ENCODE peak calls at places on chromosomes 1 and 21, in four cellular contexts. X, R, J and K are unnamed samples.

GRCh38 chr1:247360991-247361721 is 29.5 kb upstream of the ZNF496 start:
- DNase-seq in J (no peak), X (no peak), R (no peak), K (no peak)

GRCh38 chr1:41623736-41624135 is 139.3 kb upstream of the EDN2 start:
- DNase-seq in X (no peak), J (no peak), R (peak), K (no peak)

GRCh38 chr1:214392246-214392645 is 111.3 kb downstream of the SMYD2 start:
- DNase-seq in R (no peak), J (no peak), X (no peak), K (no peak)

GRCh38 chr1:27598902-27599528 is 4.9 kb downstream of the AHDC1 start:
- DNase-seq in J (no peak), X (peak), R (no peak), K (no peak)

GRCh38 chr1:184299076-184299790 is 87.6 kb upstream of the C1orf21 start:
- DNase-seq in X (no peak), J (no peak), R (no peak), K (no peak)

GRCh38 chr1:204377800-204378608 is 18.3 kb upstream of the PLEKHA6 start:
- DNase-seq in X (peak), R (peak), J (peak), K (no peak)

GRCh38 chr1:230614121-230614520 is 28.2 kb upstream of the COG2 start:
- DNase-seq in R (no peak), J (no peak), X (no peak), K (no peak)

GRCh38 chr21:46295177-46295711 is 9.1 kb downstream of the YBEY start:
- DNase-seq in X (peak), J (peak), R (peak), K (no peak)

GRCh38 chr1:184792450-184792969 is 37.9 kb upstream of the EDEM3 start:
- DNase-seq in J (peak), R (no peak), X (no peak), K (peak)

GRCh38 chr1:165633624-165634023 is 2.6 kb downstream of the MGST3 start:
- DNase-seq in J (no peak), X (no peak), R (no peak), K (no peak)

GRCh38 chr21:35864039-35864438 is 196.3 kb downstream of the SETD4 start:
- DNase-seq in J (no peak), R (no peak), X (no peak), K (no peak)

GRCh38 chr1:116268211-116268610 is 104.8 kb upstream of the ATP1A1 start:
- DNase-seq in R (no peak), J (no peak), X (no peak), K (no peak)

GRCh38 chr1:24082372-24082771 is 29.6 kb downstream of the MYOM3 start:
- DNase-seq in X (no peak), J (no peak), R (no peak), K (no peak)

GRCh38 chr1:236091933-236092318 is 27.0 kb upstream of the NID1 start:
- DNase-seq in J (no peak), R (no peak), X (no peak), K (no peak)

GRCh38 chr1:212291505-212292134 is 6.4 kb downstream of the PPP2R5A start:
- DNase-seq in J (peak), R (no peak), X (peak), K (peak)

GRCh38 chr21:45938811-45939520 is 42.6 kb upstream of the COL6A1 start:
- DNase-seq in J (no peak), X (no peak), R (no peak), K (no peak)

GRCh38 chr1:19866758-19867157 is 15.4 kb upstream of the OTUD3 start:
- DNase-seq in J (no peak), X (no peak), R (no peak), K (no peak)

GRCh38 chr21:36699026-36699545 is at the start of gene SIM2:
- DNase-seq in R (no peak), J (no peak), X (peak), K (peak)

GRCh38 chr1:245337829-245338484 is 183.2 kb downstream of the KIF26B start:
- DNase-seq in R (no peak), J (no peak), X (peak), K (no peak)

GRCh38 chr1:199646761-199647160 is 380.7 kb upstream of the NR5A2 start:
- DNase-seq in R (no peak), J (peak), X (no peak), K (no peak)

GRCh38 chr1:109906160-109906838 is 4.3 kb upstream of the CSF1 start:
- DNase-seq in J (no peak), R (no peak), X (no peak), K (no peak)

GRCh38 chr1:58545591-58546519 is 671 bp downstream of the OMA1 start:
- DNase-seq in J (peak), R (peak), X (no peak), K (no peak)
- TF ChIP-seq FOSL1 in J (no peak), R (no peak), X (peak), K (no peak)

GRCh38 chr1:78377356-78377928 is 113.3 kb upstream of the PTGFR start:
- DNase-seq in R (no peak), X (no peak), J (no peak), K (no peak)
- TF ChIP-seq ATF3 in R (no peak), X (no peak), J (no peak), K (no peak)

GRCh38 chr1:46368781-46369180 is 25.3 kb upstream of the FAAH start:
- DNase-seq in X (no peak), J (no peak), R (no peak), K (no peak)

GRCh38 chr1:46372440-46372839 is 21.7 kb upstream of the FAAH start:
- DNase-seq in J (no peak), X (no peak), R (no peak), K (no peak)

GRCh38 chr1:46367072-46367471 is 26.5 kb downstream of the NSUN4 start:
- DNase-seq in J (no peak), R (no peak), X (no peak), K (no peak)

GRCh38 chr1:46369542-46370213 is 24.4 kb upstream of the FAAH start:
- DNase-seq in J (no peak), X (peak), R (no peak), K (no peak)

GRCh38 chr1:46370214-46370633 is 23.9 kb upstream of the FAAH start:
- DNase-seq in R (no peak), X (peak), J (no peak), K (no peak)
- TF ChIP-seq FOSL1 in R (no peak), X (peak), J (no peak), K (no peak)

DNA sequence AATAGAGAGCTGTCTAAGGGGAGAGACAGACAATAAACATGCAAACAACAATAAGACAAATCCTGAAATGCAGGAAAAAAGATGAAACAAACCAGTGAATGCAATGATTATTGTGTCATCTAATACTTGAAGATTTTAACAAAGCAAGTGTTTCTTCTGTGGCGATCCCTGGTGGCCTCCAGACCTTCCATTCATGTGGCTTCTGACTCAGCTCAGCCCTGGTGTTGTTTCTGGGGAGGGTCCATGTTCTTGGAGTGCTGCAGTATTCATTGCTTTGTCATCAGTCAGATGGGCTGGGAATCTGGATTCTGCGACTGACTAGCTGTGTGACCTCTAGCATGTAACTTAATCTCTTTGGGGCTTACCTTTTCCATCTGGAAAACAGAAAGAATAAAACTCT is 1.5 kb upstream of the C2CD4D start:
- DNase-seq in R (no peak), J (peak), X (no peak), K (peak)
- TF ChIP-seq ATF3 in R (no peak), J (no peak), X (peak), K (no peak)

GRCh38 chr1:208203127-208203847 is 40.9 kb downstream of the PLXNA2 start:
- DNase-seq in J (peak), X (no peak), R (no peak), K (no peak)
- TF ChIP-seq FOSL1 in J (no peak), X (no peak), R (no peak), K (no peak)

GRCh38 chr21:32304998-32305397 is 6.3 kb downstream of the MRAP start:
- DNase-seq in X (no peak), J (no peak), R (peak), K (no peak)

GRCh38 chr21:32306021-32306780 is 7.5 kb downstream of the MRAP start:
- DNase-seq in X (peak), R (peak), J (peak), K (no peak)

GRCh38 chr21:32309906-32310460 is 11.3 kb downstream of the MRAP start:
- DNase-seq in J (no peak), X (no peak), R (no peak), K (no peak)

GRCh38 chr21:32308696-32309095 is 10.0 kb downstream of the MRAP start:
- DNase-seq in J (no peak), R (peak), X (no peak), K (no peak)

GRCh38 chr21:32307706-32308105 is 9.1 kb downstream of the MRAP start:
- DNase-seq in J (peak), X (no peak), R (peak), K (no peak)
- TF ChIP-seq ATF3 in J (no peak), X (no peak), R (no peak), K (no peak)

GRCh38 chr21:15059397-15059796 is 5.4 kb downstream of the NRIP1 start:
- DNase-seq in X (no peak), R (no peak), J (no peak), K (no peak)

GRCh38 chr21:15058718-15059316 is 6.0 kb downstream of the NRIP1 start:
- DNase-seq in J (no peak), X (peak), R (no peak), K (peak)

GRCh38 chr21:15054606-15055239 is 10.1 kb downstream of the NRIP1 start:
- DNase-seq in R (no peak), X (no peak), J (no peak), K (no peak)

GRCh38 chr21:15054089-15054488 is 10.7 kb downstream of the NRIP1 start:
- DNase-seq in R (no peak), X (no peak), J (no peak), K (no peak)

GRCh38 chr21:15057290-15057689 is 7.5 kb downstream of the NRIP1 start:
- DNase-seq in J (no peak), R (no peak), X (no peak), K (no peak)
- TF ChIP-seq FOSL1 in J (no peak), R (no peak), X (no peak), K (no peak)

GRCh38 chr1:51188230-51188629 is 47.8 kb upstream of the RNF11 start:
- DNase-seq in X (no peak), J (no peak), R (no peak), K (no peak)

GRCh38 chr1:51192213-51192843 is 43.7 kb upstream of the RNF11 start:
- DNase-seq in X (peak), R (peak), J (peak), K (peak)

GRCh38 chr1:51193564-51193963 is 42.5 kb upstream of the RNF11 start:
- DNase-seq in J (no peak), R (no peak), X (no peak), K (no peak)

GRCh38 chr1:51190996-51191395 is 45.1 kb upstream of the RNF11 start:
- DNase-seq in J (no peak), R (no peak), X (no peak), K (no peak)

GRCh38 chr1:51189421-51190073 is 46.5 kb upstream of the RNF11 start:
- DNase-seq in J (peak), R (no peak), X (peak), K (peak)
- TF ChIP-seq ATF3 in J (no peak), R (no peak), X (no peak), K (no peak)

GRCh38 chr1:207228987-207229386 is 92.5 kb upstream of the CD55 start:
- DNase-seq in R (no peak), X (no peak), J (no peak), K (no peak)

GRCh38 chr1:207240325-207241095 is 81.0 kb upstream of the CD55 start:
- DNase-seq in R (no peak), J (peak), X (no peak), K (no peak)

GRCh38 chr1:207239874-207240273 is 81.6 kb upstream of the CD55 start:
- DNase-seq in R (no peak), X (no peak), J (no peak), K (no peak)

GRCh38 chr1:207234690-207235089 is 86.8 kb upstream of the CD55 start:
- DNase-seq in J (no peak), R (no peak), X (no peak), K (no peak)
- TF ChIP-seq FOSL1 in J (no peak), R (no peak), X (no peak), K (no peak)

DNA sequence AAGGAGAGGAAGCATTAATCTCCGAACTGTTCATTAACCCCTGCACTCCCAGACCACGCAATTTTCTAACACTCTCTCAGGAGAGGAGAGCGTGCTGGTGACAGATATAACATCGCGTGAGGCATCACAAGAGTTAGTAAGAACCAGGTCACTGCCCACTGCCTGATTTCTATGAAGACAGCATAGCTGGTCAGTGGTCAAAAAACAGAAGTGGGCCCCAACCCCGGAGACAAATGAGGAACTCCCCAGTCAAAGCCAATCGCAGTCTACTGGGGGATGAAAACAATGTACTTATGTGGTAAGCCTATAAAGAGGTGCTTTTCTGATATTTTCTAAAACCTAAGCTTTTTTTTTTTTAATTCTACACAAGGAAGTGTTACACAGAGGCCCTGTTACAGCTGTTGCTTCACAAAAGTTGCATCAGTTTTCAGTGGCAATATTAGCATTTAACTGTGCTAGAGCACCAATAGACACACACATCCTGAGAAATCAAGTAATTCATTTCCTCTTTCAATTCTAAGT is 231.8 kb upstream of the IRF2BP2 start:
- DNase-seq in R (no peak), J (no peak), X (no peak), K (no peak)
- TF ChIP-seq ATF3 in R (no peak), J (no peak), X (no peak), K (no peak)